ENCODE peak calls at places on chromosomes 11 and 22, in four cellular contexts. X, B, D and U are unnamed samples.

GRCh38 chr22:20862540-20862939 is 3.7 kb downstream of the SNAP29 start:
- DNase-seq in B (no peak), X (peak), D (no peak), U (no peak)

GRCh38 chr11:128551641-128552335 is 35.6 kb downstream of the ETS1 start:
- DNase-seq in X (no peak), D (no peak), B (peak), U (no peak)

GRCh38 chr11:31827458-31828206 is 16.5 kb upstream of the PAX6 start:
- DNase-seq in X (no peak), D (no peak), B (no peak), U (no peak)

GRCh38 chr11:23123766-23124165 is 263.5 kb upstream of the CCDC179 start:
- DNase-seq in B (no peak), D (no peak), X (no peak), U (no peak)

GRCh38 chr22:30223303-30223702 is 23.3 kb downstream of the LIF start:
- DNase-seq in D (no peak), B (no peak), X (no peak), U (no peak)

GRCh38 chr22:47534150-47535133 is 772.0 kb downstream of the TBC1D22A start:
- DNase-seq in B (no peak), D (no peak), X (no peak), U (no peak)

GRCh38 chr11:102226702-102227101 is 90.6 kb upstream of the BIRC3 start:
- DNase-seq in X (no peak), D (no peak), B (no peak), U (no peak)

GRCh38 chr11:75955443-75955842 is 140.4 kb downstream of the UVRAG start:
- DNase-seq in D (no peak), B (no peak), X (no peak), U (no peak)

GRCh38 chr11:76783901-76784813 is 1.0 kb downstream of the TSKU start:
- DNase-seq in D (no peak), B (no peak), X (peak), U (no peak)

GRCh38 chr11:128584253-128584652 is 3.1 kb downstream of the ETS1 start:
- DNase-seq in B (no peak), X (no peak), D (no peak), U (no peak)

GRCh38 chr22:32852346-32853251 is 51.1 kb downstream of the TIMP3 start:
- DNase-seq in B (no peak), D (no peak), X (peak), U (no peak)

GRCh38 chr11:47518212-47518959 is 34.5 kb downstream of the CELF1 start:
- DNase-seq in B (no peak), D (no peak), X (peak), U (no peak)

GRCh38 chr11:11250470-11250869 is 102.6 kb downstream of the CSNK2A3 start:
- DNase-seq in D (no peak), B (no peak), X (no peak), U (no peak)

GRCh38 chr11:121566279-121567168 is 113.8 kb upstream of the SORL1-AS1 start:
- DNase-seq in B (no peak), D (no peak), X (no peak), U (no peak)
- TF ChIP-seq SPI1 in B (no peak), D (peak), X (no peak), U (peak)

DNA sequence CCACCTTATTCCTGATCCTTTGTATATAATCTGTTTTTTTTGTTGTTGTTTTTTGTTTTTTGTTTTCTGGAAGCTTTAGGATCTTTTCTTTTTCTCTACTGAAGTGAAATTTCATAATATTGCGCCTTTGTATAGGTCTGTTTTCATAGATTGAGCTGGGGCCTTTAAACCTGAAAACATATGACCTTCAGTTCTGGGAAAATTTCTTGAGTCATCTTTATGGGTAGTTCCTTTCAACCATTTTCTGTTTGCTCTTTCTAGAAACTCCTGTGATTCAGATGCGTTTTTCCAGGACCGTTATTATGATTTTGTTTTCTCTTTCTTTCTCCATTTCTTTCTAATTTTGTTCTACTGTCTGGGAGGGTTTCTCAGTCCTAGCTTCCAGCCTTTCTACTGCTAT is 43.7 kb downstream of the BSX start:
- DNase-seq in D (no peak), X (no peak), B (no peak), U (no peak)
- TF ChIP-seq SPI1 in D (no peak), X (no peak), B (no peak), U (no peak)

DNA sequence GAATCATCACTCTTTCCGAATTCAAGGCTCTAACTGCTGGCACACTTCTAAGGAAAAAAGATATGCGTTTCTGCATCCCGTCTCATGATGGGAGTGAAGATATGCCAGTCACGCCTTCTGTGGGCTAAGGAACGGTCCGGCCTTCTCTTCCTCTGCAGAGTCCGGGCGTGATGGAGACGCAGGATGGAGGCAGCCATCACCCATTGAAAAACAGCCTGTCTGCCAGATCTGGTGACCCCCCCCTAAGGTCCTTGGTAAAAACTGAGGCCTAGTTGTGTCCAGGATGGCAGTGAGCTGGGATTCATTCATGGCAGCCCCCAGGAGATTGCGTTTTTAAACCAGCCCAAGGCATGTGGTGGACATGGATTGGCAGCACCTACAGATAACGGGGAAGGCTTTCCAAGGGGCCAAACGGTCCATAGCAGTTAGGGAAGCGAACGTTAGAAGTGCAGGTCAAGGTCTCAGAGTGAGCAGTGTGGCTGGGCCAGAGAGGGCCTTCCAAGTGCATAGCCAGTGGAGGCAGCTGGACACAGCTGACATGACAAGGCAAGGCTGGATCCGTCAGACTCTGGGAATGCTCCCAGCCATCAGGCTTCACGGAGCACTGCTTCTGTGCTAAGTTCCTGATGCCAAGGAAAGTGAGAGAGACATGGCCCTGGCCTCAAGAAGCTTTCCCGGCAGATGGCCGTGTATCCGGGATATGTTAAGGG is 7.0 kb upstream of the EFCAB6 start:
- DNase-seq in X (no peak), B (no peak), D (no peak), U (no peak)
- TF ChIP-seq SPI1 in X (no peak), B (no peak), D (no peak), U (no peak)

DNA sequence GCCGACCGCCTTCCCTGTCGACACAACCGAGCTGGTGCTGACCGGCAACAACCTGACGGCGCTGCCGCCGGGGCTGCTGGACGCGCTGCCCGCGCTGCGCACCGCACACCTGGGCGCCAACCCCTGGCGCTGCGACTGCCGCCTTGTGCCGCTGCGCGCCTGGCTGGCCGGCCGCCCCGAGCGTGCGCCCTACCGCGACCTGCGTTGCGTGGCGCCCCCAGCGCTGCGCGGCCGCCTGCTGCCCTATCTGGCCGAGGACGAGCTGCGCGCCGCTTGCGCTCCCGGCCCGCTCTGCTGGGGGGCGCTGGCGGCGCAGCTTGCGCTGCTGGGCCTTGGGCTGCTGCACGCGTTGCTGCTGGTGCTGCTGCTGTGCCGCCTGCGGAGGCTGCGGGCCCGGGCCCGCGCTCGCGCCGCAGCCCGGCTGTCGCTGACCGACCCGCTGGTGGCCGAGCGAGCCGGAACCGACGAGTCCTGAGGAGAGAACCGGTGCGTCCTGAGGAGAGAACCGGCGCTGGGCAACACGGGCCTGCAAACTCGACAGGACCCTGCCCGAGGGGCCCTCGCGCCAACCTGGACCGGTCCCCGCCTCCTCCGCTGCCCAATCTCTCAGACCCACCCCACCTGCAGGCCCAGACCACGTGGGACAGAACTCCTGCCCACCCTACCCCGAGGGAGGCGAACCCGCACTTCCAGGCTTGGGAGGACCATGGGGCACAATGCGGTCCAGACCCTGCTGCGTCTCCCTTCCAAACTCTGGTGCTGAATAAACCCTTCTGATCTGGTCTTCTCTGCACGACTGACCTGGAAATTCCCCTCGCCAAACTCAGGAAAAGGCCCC is 870 bp downstream of the GP1BB start:
- DNase-seq in X (peak), D (peak), B (no peak), U (peak)
- TF ChIP-seq SPI1 in X (no peak), D (no peak), B (no peak), U (no peak)

DNA sequence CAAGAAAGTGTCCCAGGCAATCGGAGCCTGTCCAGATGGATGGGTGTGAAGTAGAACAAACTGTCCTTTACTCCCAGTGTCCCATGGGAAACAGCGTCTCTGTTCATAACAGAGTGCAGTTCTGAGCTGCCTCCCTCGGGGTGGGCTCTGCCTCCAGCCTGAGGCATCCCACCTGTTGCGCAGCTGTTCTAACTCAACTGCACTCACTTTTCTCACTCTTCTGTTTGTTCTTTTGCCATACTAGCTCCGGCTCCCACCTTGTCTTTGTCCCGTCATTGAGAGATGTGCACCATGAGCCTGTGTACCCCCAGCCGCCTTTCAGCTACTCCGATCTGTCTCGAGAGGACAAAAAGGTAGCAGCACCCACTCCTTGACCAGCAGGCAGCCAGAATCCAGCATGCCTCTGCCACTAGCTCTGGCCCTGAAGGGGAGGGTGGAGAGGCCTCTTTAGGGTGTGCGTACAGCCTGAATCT is 20.7 kb upstream of the CDC42EP2 start:
- DNase-seq in X (no peak), D (no peak), B (no peak), U (no peak)
- TF ChIP-seq SPI1 in X (no peak), D (no peak), B (no peak), U (no peak)

GRCh38 chr22:17152340-17152739 is 6.7 kb downstream of the HDHD5 start:
- DNase-seq in B (no peak), X (no peak), D (no peak), U (no peak)
- TF ChIP-seq SPI1 in B (no peak), X (no peak), D (no peak), U (no peak)

GRCh38 chr22:19201858-19202798 is 23.6 kb upstream of the SLC25A1 start:
- DNase-seq in X (peak), B (no peak), D (peak), U (no peak)
- TF ChIP-seq SPI1 in X (no peak), B (no peak), D (no peak), U (no peak)

GRCh38 chr11:69339041-69339733 is 45.2 kb downstream of the MYEOV start:
- DNase-seq in B (no peak), D (no peak), X (no peak), U (no peak)
- TF ChIP-seq SPI1 in B (no peak), D (no peak), X (no peak), U (no peak)